ENCODE peak calls at places on chromosome 19, in six cellular contexts. K, L, B, U, A and I are unnamed samples.

GRCh38 chr19:23118400-23118799 is 1.6 kb downstream of the ZNF730 start:
- DNase-seq in K (no peak), L (no peak), B (no peak), U (no peak), A (no peak), I (no peak)

GRCh38 chr19:18731562-18732008 is 48.1 kb downstream of the CRTC1 start:
- DNase-seq in K (no peak), L (peak), B (no peak), U (no peak), A (no peak), I (no peak)

GRCh38 chr19:55179570-55180484 is at the start of gene SYT5:
- DNase-seq in K (no peak), L (peak), B (no peak), U (peak), A (peak), I (no peak)

GRCh38 chr19:29811125-29812079 is at the start of gene CCNE1:
- DNase-seq in K (peak), L (peak), B (peak), U (peak), A (peak), I (peak)

GRCh38 chr19:8085606-8086464 is 33.3 kb downstream of the CCL25 start:
- DNase-seq in K (no peak), L (no peak), B (no peak), U (no peak), A (no peak), I (no peak)

GRCh38 chr19:3190921-3191805 is 5.4 kb downstream of the NCLN start:
- DNase-seq in K (no peak), L (no peak), B (no peak), U (no peak), A (no peak), I (no peak)

GRCh38 chr19:24004166-24004565 is 82.8 kb upstream of the ZNF254 start:
- DNase-seq in K (no peak), L (no peak), B (no peak), U (no peak), A (no peak), I (no peak)

GRCh38 chr19:438416-438958 is 22.3 kb downstream of the SHC2 start:
- DNase-seq in K (no peak), L (no peak), B (no peak), U (no peak), A (no peak), I (no peak)

GRCh38 chr19:19531951-19532805 is 3.5 kb downstream of the YJEFN3 start:
- DNase-seq in K (no peak), L (peak), B (peak), U (peak), A (peak), I (peak)

GRCh38 chr19:44747739-44748425 is 626 bp upstream of the BCL3 start:
- DNase-seq in K (no peak), L (peak), B (peak), U (no peak), A (peak), I (no peak)

GRCh38 chr19:55678121-55678671 is 3.2 kb downstream of the EPN1 start:
- DNase-seq in K (peak), L (no peak), B (no peak), U (no peak), A (no peak), I (no peak)

GRCh38 chr19:46461537-46461936 is 9.8 kb downstream of the PNMA8A start:
- DNase-seq in K (no peak), L (no peak), B (no peak), U (no peak), A (no peak), I (peak)

GRCh38 chr19:28941833-28942232 is 271.1 kb downstream of the UQCRFS1 start:
- DNase-seq in K (no peak), L (no peak), B (peak), U (no peak), A (no peak), I (no peak)

GRCh38 chr19:29263305-29264080 is 50.5 kb upstream of the UQCRFS1 start:
- DNase-seq in K (no peak), L (peak), B (peak), U (peak), A (peak), I (peak)

GRCh38 chr19:14381689-14382474 is 638 bp downstream of the ADGRE5 start:
- DNase-seq in K (peak), L (no peak), B (peak), U (peak), A (peak), I (peak)

GRCh38 chr19:2353159-2353894 is 6.7 kb upstream of the TMPRSS9 start:
- DNase-seq in K (no peak), L (no peak), B (no peak), U (no peak), A (no peak), I (no peak)

GRCh38 chr19:48258350-48258749 is 2.6 kb upstream of the CARD8 start:
- DNase-seq in K (no peak), L (no peak), B (peak), U (no peak), A (no peak), I (no peak)

GRCh38 chr19:55341191-55342043 is 1.7 kb downstream of the KMT5C start:
- DNase-seq in K (no peak), L (peak), B (peak), U (no peak), A (peak), I (peak)

GRCh38 chr19:46451352-46451751 is 20.0 kb downstream of the PNMA8A start:
- DNase-seq in K (no peak), L (no peak), B (no peak), U (no peak), A (no peak), I (no peak)

GRCh38 chr19:42092350-42092749 is 16.4 kb downstream of the ZNF574 start:
- DNase-seq in K (no peak), L (no peak), B (no peak), U (no peak), A (no peak), I (no peak)

GRCh38 chr19:10751109-10751972 is 33.5 kb downstream of the DNM2 start:
- DNase-seq in K (no peak), L (no peak), B (no peak), U (no peak), A (peak), I (no peak)

GRCh38 chr19:40607311-40607871 is 6.2 kb downstream of the LTBP4 start:
- DNase-seq in K (no peak), L (no peak), B (no peak), U (no peak), A (no peak), I (no peak)

GRCh38 chr19:48190288-48191284 is 20.1 kb downstream of the ZSWIM9 start:
- DNase-seq in K (no peak), L (peak), B (no peak), U (peak), A (peak), I (peak)

GRCh38 chr19:53868892-53869804 is 1.5 kb downstream of the MYADM start:
- DNase-seq in K (peak), L (peak), B (peak), U (peak), A (peak), I (peak)

GRCh38 chr19:18342090-18342632 is 1.8 kb downstream of the PGPEP1 start:
- DNase-seq in K (no peak), L (no peak), B (no peak), U (no peak), A (no peak), I (no peak)

GRCh38 chr19:43667524-43668405 is 2.2 kb downstream of the PLAUR start:
- DNase-seq in K (no peak), L (no peak), B (no peak), U (no peak), A (peak), I (peak)

GRCh38 chr19:9934132-9934950 is 2.0 kb downstream of the OLFM2 start:
- DNase-seq in K (no peak), L (peak), B (peak), U (peak), A (peak), I (peak)

GRCh38 chr19:45470147-45471081 is 2.6 kb downstream of the FOSB start:
- DNase-seq in K (peak), L (peak), B (peak), U (peak), A (no peak), I (peak)

GRCh38 chr19:14333101-14333871 is 48.0 kb upstream of the ADGRE5 start:
- DNase-seq in K (no peak), L (peak), B (peak), U (no peak), A (no peak), I (peak)

GRCh38 chr19:16588089-16588823 is 16.0 kb upstream of the SLC35E1 start:
- DNase-seq in K (no peak), L (no peak), B (peak), U (peak), A (peak), I (peak)

DNA sequence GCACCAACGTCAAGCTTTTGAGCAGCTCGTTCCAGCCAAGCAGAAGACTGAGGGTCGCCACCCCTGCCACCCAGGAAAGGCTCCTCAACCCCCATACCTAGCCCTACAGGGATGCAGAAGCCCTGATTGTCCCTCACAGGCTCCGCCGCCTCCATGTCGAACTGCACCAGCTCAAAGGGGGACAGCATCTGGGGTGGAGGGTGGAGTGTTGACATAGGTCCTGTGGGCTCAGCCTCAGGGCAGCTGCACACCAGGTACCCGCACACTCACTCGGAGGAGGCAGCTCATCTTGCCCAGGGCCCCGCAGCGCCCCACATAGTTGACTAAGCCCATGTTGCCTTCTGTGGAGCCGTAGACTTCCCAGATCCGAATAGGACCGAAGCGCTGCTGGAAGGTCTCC is 11.6 kb downstream of the SLC27A5 start:
- DNase-seq in K (no peak), L (no peak), B (no peak), U (no peak), A (no peak), I (no peak)
- TF ChIP-seq CTCF in K (no peak), L (no peak), B (no peak), U (no peak), A (no peak), I (no peak)

GRCh38 chr19:12990447-12990846 is 4.8 kb upstream of the NFIX start:
- DNase-seq in K (no peak), L (no peak), B (no peak), U (no peak), A (no peak), I (no peak)

GRCh38 chr19:12991296-12991695 is 4.0 kb upstream of the NFIX start:
- DNase-seq in K (no peak), L (no peak), B (no peak), U (no peak), A (no peak), I (no peak)

GRCh38 chr19:12993562-12993961 is 1.7 kb upstream of the NFIX start:
- DNase-seq in K (no peak), L (no peak), B (no peak), U (no peak), A (no peak), I (no peak)

GRCh38 chr19:12992729-12993128 is 2.5 kb upstream of the NFIX start:
- DNase-seq in K (no peak), L (no peak), B (no peak), U (no peak), A (no peak), I (no peak)

DNA sequence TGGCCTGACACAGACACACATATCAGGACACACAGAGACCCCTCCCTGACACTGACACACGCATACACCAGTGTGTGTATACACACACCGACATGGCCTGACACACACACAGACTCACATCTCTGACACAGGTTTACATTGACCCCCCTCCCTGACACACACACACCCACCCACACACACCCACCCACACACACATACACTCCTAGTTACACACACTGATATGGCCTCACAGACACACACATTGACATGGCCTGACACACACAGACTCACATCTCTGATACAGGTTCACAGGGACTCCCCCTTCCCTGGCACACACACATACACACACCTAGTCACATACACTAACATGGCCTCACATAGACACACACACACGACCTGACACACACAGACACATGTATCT is 4.4 kb upstream of the NFIX start:
- DNase-seq in K (no peak), L (no peak), B (no peak), U (no peak), A (no peak), I (no peak)
- TF ChIP-seq CTCF in K (no peak), L (no peak), B (no peak), U (no peak), A (no peak), I (no peak)

DNA sequence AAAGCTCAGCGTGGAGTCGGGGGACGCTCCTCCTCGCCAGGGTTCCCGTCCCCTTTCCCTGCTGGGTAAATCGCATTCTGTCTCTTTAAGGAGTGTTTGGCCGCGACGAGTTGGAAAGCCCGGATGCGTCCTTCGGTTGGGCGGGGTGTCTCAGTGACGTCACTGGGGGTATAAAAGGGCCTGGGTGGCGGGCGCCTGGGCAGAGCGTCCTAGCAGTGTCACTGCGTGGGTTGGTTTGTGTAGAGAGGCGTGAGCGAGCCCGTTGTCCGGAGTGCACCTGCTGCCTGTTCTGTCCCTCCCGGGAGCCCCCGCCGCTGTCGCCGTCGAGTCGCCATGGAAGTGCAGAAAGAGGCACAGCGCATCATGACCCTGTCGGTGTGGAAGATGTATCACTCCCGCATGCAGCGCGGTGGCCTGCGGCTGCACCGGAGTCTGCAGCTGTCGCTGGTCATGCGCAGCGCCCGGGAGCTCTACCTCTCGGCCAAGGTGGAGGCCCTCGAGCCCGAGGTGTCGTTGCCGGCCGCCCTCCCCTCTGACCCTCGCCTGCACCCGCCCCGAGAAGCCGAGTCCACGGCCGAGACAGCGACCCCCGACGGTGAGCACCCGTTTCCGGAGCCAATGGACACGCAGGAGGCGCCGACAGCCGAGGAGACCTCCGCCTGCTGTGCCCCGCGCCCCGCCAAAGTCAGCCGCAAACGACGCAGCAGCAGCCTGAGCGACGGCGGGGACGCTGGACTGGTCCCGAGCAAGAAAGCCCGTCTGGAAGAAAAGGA is 2.8 kb downstream of the IER2 start:
- DNase-seq in K (peak), L (peak), B (peak), U (peak), A (peak), I (peak)
- TF ChIP-seq CTCF in K (peak), L (peak), B (no peak), U (no peak), A (no peak), I (no peak)

GRCh38 chr19:32631381-32631780 is 43.6 kb downstream of the ANKRD27 start:
- DNase-seq in K (no peak), L (peak), B (no peak), U (no peak), A (no peak), I (no peak)
- TF ChIP-seq CTCF in K (no peak), L (peak), B (no peak), U (no peak), A (no peak), I (no peak)

DNA sequence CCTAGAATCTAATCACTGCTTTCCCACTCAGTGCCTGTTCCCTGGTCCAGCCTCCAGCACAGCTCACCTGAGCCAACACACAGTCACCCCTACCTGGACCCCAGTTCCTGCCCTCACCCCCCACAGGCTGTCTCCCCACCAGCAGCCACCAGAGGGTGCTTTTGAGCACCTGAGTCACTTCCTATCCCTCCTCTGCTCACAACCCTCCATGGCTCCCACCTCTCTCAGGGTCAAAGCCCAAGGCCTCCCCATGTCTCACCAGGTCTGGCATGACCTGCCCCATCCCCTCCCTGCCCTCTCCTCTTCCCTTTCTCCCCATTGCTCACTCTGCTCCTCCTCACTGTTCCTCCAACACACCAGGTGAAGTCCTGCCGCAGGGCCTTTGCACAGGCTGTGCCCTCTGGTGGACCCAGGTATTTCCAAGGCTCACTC is 7.1 kb upstream of the DPP9 start:
- DNase-seq in K (no peak), L (no peak), B (no peak), U (peak), A (peak), I (no peak)
- TF ChIP-seq CTCF in K (peak), L (peak), B (peak), U (peak), A (no peak), I (peak)

DNA sequence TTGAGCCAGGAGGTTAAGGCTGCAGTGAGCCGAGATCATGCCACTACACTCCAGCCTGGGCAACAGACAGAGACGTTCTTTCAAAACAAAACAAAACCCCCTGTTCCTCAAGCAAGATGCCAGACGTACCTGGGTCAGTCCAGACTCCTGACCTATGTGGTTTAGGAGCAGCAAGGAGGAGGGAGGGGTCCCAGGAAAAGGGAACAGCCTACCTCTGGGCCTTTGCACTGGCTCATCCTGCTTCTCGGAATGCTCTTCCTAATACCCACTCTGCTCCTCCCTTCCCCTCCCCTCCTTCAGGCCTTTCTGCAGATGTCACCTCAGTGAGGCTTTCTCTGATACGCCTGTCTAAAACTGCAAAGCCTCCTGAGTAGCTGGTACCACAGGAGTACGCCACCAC is 9.5 kb downstream of the RINL start:
- DNase-seq in K (no peak), L (no peak), B (no peak), U (no peak), A (no peak), I (no peak)
- TF ChIP-seq CTCF in K (no peak), L (no peak), B (no peak), U (no peak), A (no peak), I (no peak)

GRCh38 chr19:57244513-57244912 is 4.1 kb downstream of the ZNF805 start:
- DNase-seq in K (no peak), L (no peak), B (no peak), U (no peak), A (no peak), I (no peak)

GRCh38 chr19:57242821-57243220 is 2.4 kb downstream of the ZNF805 start:
- DNase-seq in K (no peak), L (no peak), B (no peak), U (no peak), A (no peak), I (no peak)

GRCh38 chr19:57241181-57241580 is 749 bp downstream of the ZNF805 start:
- DNase-seq in K (no peak), L (peak), B (peak), U (no peak), A (no peak), I (peak)

GRCh38 chr19:57239982-57240310 is 486 bp upstream of the ZNF805 start:
- DNase-seq in K (no peak), L (peak), B (no peak), U (no peak), A (no peak), I (peak)

DNA sequence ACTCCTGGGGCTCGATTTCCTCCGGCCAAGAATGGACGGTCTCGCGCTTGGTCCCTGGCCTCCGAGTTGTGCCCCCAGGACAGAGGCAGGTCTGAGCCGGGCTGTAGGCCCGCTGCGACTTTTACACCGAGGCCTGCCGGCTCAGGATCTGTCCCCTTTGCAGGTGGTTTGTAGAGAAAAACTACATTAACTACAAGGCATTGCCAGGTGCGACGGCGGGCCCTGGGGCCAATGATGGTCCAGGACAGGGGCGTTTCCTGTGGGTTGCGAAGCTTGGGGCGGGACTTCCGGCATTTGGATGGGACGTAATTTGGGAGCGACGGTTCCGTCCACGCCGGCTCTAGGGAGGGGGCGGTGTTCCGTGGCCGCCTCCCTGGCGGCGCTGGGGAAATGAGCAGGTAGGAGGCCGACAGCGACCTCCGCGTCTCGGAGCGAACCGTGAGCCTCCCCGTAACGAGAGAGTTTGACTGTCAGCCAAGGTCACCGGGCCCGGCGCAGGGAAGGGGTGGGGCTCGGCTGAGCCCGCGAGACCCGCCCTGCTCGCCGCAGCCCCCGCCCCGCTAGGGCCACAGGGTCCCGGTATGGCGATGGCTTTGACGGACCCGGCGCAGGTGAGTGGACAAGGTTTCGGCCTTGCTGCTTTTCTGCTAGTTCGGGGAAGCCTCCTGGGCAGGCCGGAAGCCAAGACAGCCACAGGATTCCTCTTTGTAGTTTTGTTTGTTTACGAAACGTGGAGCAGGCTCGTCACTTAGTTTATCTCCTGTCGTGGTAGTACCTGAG is at the start of gene ZNF805:
- DNase-seq in K (peak), L (peak), B (peak), U (peak), A (peak), I (peak)
- TF ChIP-seq CTCF in K (no peak), L (no peak), B (peak), U (no peak), A (no peak), I (no peak)

GRCh38 chr19:51637362-51637978 is 7.3 kb upstream of the SIGLEC5 start:
- DNase-seq in K (no peak), L (peak), B (peak), U (no peak), A (no peak), I (peak)
- TF ChIP-seq CTCF in K (no peak), L (peak), B (peak), U (peak), A (peak), I (peak)

GRCh38 chr19:49664171-49665070 is 1.2 kb downstream of the IRF3 start:
- DNase-seq in K (no peak), L (peak), B (peak), U (peak), A (peak), I (peak)
- TF ChIP-seq CTCF in K (peak), L (peak), B (peak), U (peak), A (peak), I (no peak)

GRCh38 chr19:6271721-6272410 is 7.9 kb downstream of the MLLT1 start:
- DNase-seq in K (no peak), L (peak), B (peak), U (no peak), A (peak), I (peak)
- TF ChIP-seq CTCF in K (no peak), L (peak), B (peak), U (no peak), A (no peak), I (no peak)